ENCODE peak calls at places on chromosomes 4 and X, in four cellular contexts. Z, Q, B and O are unnamed samples.

GRCh38 chr4:108861339-108861738 is 98.5 kb upstream of the ETNPPL start:
- DNase-seq in B (no peak), Z (no peak), Q (peak), O (no peak)

GRCh38 chr4:125112536-125112935 is 202.2 kb upstream of the FAT4 start:
- DNase-seq in Q (no peak), B (no peak), Z (no peak), O (no peak)

GRCh38 chrX:73289039-73289438 is 74.4 kb upstream of the NAP1L2 start:
- DNase-seq in Z (no peak), B (no peak), Q (no peak), O (no peak)

GRCh38 chr4:128844931-128845330 is 35.4 kb downstream of the JADE1 start:
- DNase-seq in Q (no peak), Z (no peak), B (no peak), O (no peak)

GRCh38 chr4:37219251-37219650 is 25.3 kb upstream of the NWD2 start:
- DNase-seq in B (no peak), Z (no peak), Q (no peak), O (no peak)

GRCh38 chr4:109298279-109299010 is 4.0 kb downstream of the COL25A1 start:
- DNase-seq in Q (peak), B (no peak), Z (no peak), O (no peak)

GRCh38 chr4:53905935-53906377 is 158.4 kb downstream of the CHIC2 start:
- DNase-seq in Z (no peak), Q (peak), B (no peak), O (peak)

GRCh38 chrX:47579537-47579936 is 2.7 kb upstream of the TIMP1 start:
- DNase-seq in Z (no peak), Q (peak), B (no peak), O (peak)

GRCh38 chr4:13088726-13089658 is 395.1 kb downstream of the RAB28 start:
- DNase-seq in Z (no peak), Q (peak), B (no peak), O (no peak)

GRCh38 chr4:127759228-127759820 is 22.8 kb upstream of the HSPA4L start:
- DNase-seq in B (no peak), Q (no peak), Z (no peak), O (no peak)

GRCh38 chr4:25299476-25300203 is 12.9 kb upstream of the ZCCHC4 start:
- DNase-seq in Z (no peak), B (no peak), Q (no peak), O (no peak)

GRCh38 chr4:100519205-100519604 is 1.4 kb upstream of the EMCN start:
- DNase-seq in Z (no peak), B (no peak), Q (no peak), O (no peak)

GRCh38 chr4:169766741-169767140 is 9.0 kb upstream of the HPF1 start:
- DNase-seq in Q (no peak), Z (no peak), B (no peak), O (no peak)

GRCh38 chr4:160423879-160424451 is 1321.1 kb downstream of the RAPGEF2 start:
- DNase-seq in Z (no peak), B (no peak), Q (peak), O (no peak)